ENCODE peak calls at places on chromosomes 16 and 17, in four cellular contexts. H is sciatic nerve; Z is activated CD4-positive, alpha-beta T cell treated with anti-CD3 and anti-CD28 coated beads for 48 hours; S is stimulated activated CD8-positive, alpha-beta memory T cell treated with anti-CD3 and anti-CD28 coated beads, Interleukin-15, amount 100 ng/mL, for 24 hours. V is an unnamed sample.

GRCh38 chr16:85995591-85996461 is 96.9 kb downstream of the IRF8 start:
- DNase-seq in H (peak), Z (peak), S (no peak), V (no peak)

GRCh38 chr16:60755907-60756306 is 1280.3 kb downstream of the CDH8 start:
- DNase-seq in H (no peak), Z (no peak), S (no peak), V (no peak)

GRCh38 chr16:4049031-4049430 is 67.2 kb downstream of the ADCY9 start:
- DNase-seq in H (peak), Z (no peak), S (no peak), V (no peak)

GRCh38 chr17:40915721-40916256 is 21.7 kb downstream of the KRT23 start:
- DNase-seq in H (no peak), Z (no peak), S (no peak), V (no peak)

GRCh38 chr17:76659928-76660614 is 16.5 kb upstream of the ST6GALNAC1 start:
- DNase-seq in H (no peak), Z (no peak), S (no peak), V (no peak)

GRCh38 chr16:73124097-73124652 is 76.2 kb upstream of the ZFHX3 start:
- DNase-seq in H (no peak), Z (no peak), S (no peak), V (no peak)

GRCh38 chr17:6749519-6749918 is 6.3 kb upstream of the XAF1 start:
- DNase-seq in H (no peak), Z (no peak), S (no peak), V (no peak)

GRCh38 chr16:20899503-20900298 is 457 bp downstream of the DCUN1D3 start:
- DNase-seq in H (peak), Z (no peak), S (peak), V (no peak)

GRCh38 chr16:12311309-12311708 is 334.8 kb downstream of the SNX29 start:
- DNase-seq in H (no peak), Z (no peak), S (no peak), V (no peak)

GRCh38 chr16:68575082-68575481 is 36.0 kb downstream of the ZFP90 start:
- DNase-seq in H (no peak), Z (no peak), S (no peak), V (no peak)